ENCODE peak calls at places on chromosomes 2 and 18, in six cellular contexts. W, G, K, N, T and B are unnamed samples.

GRCh38 chr2:134124047-134124753 is 129.7 kb upstream of the MGAT5 start:
- DNase-seq in K (no peak), T (no peak), W (peak), N (peak), G (no peak), B (no peak)

GRCh38 chr2:234840336-234840735 is 111.5 kb upstream of the SH3BP4 start:
- DNase-seq in G (peak), T (peak), W (peak), K (peak), N (peak), B (peak)

GRCh38 chr2:160377204-160377995 is 116.2 kb downstream of the RBMS1 start:
- DNase-seq in T (no peak), G (no peak), N (no peak), K (peak), W (peak), B (no peak)

GRCh38 chr2:204663816-204664421 is 118.6 kb downstream of the PARD3B start:
- DNase-seq in G (no peak), K (no peak), W (no peak), T (no peak), N (no peak), B (no peak)

GRCh38 chr2:62270728-62271127 is 74.8 kb downstream of the B3GNT2 start:
- DNase-seq in G (no peak), N (peak), K (no peak), T (no peak), W (peak), B (no peak)

GRCh38 chr18:77071711-77072292 is 60.8 kb downstream of the MBP start:
- DNase-seq in T (no peak), G (no peak), K (no peak), N (peak), W (peak), B (no peak)

GRCh38 chr2:237290249-237290648 is 123.7 kb downstream of the COL6A3 start:
- DNase-seq in G (no peak), W (peak), T (no peak), N (peak), K (no peak), B (no peak)

GRCh38 chr2:124024491-124025348 is at the start of gene CNTNAP5:
- DNase-seq in G (peak), T (no peak), W (no peak), K (peak), N (peak), B (peak)

GRCh38 chr2:112645396-112646101 is at the start of gene SLC20A1:
- DNase-seq in T (peak), G (peak), W (peak), K (peak), N (peak), B (peak)

GRCh38 chr2:74374509-74375205 is 5.5 kb downstream of the DCTN1 start:
- DNase-seq in T (peak), W (peak), K (peak), N (peak), G (peak), B (peak)

GRCh38 chr2:69499242-69499641 is 62.0 kb upstream of the NFU1 start:
- DNase-seq in T (no peak), K (no peak), N (no peak), W (no peak), G (no peak), B (no peak)

GRCh38 chr2:121567957-121568409 is 37.3 kb downstream of the RNU4ATAC start:
- DNase-seq in T (no peak), K (no peak), W (peak), N (no peak), G (no peak), B (no peak)

GRCh38 chr2:184346338-184346862 is 251.9 kb upstream of the ZNF804A start:
- DNase-seq in T (no peak), N (no peak), W (no peak), K (no peak), G (no peak), B (no peak)

GRCh38 chr2:55618649-55619055 is 1.2 kb upstream of the PPP4R3B start:
- DNase-seq in T (no peak), W (peak), K (peak), G (peak), N (peak), B (peak)

GRCh38 chr2:119005081-119005480 is 63.1 kb downstream of the MARCO start:
- DNase-seq in K (no peak), T (no peak), G (no peak), W (no peak), N (no peak), B (no peak)

GRCh38 chr2:127675335-127676261 is at the start of gene LIMS2:
- DNase-seq in K (peak), W (peak), N (peak), T (no peak), G (no peak), B (peak)

GRCh38 chr2:202317080-202317859 is 51.7 kb downstream of the NOP58 start:
- DNase-seq in N (peak), G (no peak), T (no peak), W (peak), K (peak), B (no peak)

GRCh38 chr2:124309563-124310138 is 284.6 kb downstream of the CNTNAP5 start:
- DNase-seq in W (no peak), K (no peak), N (no peak), T (no peak), G (no peak), B (no peak)

GRCh38 chr2:221304916-221305315 is 267.2 kb downstream of the EPHA4 start:
- DNase-seq in W (no peak), N (no peak), K (no peak), T (no peak), G (no peak), B (no peak)

GRCh38 chr2:20672191-20672951 is 5.4 kb downstream of the GDF7 start:
- DNase-seq in K (peak), G (no peak), W (no peak), N (no peak), T (no peak), B (peak)

GRCh38 chr2:137963535-137964065 is 673 bp upstream of the HNMT start:
- DNase-seq in K (no peak), N (no peak), W (no peak), T (no peak), G (no peak), B (no peak)

GRCh38 chr2:240425236-240425615 is 10.2 kb upstream of the GPC1 start:
- DNase-seq in N (no peak), G (no peak), W (no peak), K (no peak), T (no peak), B (no peak)

GRCh38 chr18:48864876-48865275 is 85.9 kb downstream of the SMAD7 start:
- DNase-seq in G (no peak), K (no peak), N (no peak), T (no peak), W (no peak), B (no peak)

GRCh38 chr2:240356700-240357640 is 78.5 kb upstream of the GPC1 start:
- DNase-seq in K (no peak), N (no peak), W (no peak), G (no peak), T (no peak), B (no peak)

GRCh38 chr18:74562080-74562725 is 27.9 kb downstream of the CNDP1 start:
- DNase-seq in G (no peak), T (no peak), N (no peak), W (no peak), K (peak), B (no peak)

GRCh38 chr2:137659616-137660015 is 304.7 kb upstream of the HNMT start:
- DNase-seq in G (no peak), N (no peak), T (no peak), K (peak), W (no peak), B (no peak)

GRCh38 chr2:110865188-110865587 is 132.8 kb downstream of the ACOXL start:
- DNase-seq in G (no peak), W (peak), K (no peak), T (no peak), N (no peak), B (no peak)

GRCh38 chr2:177279847-177280246 is 15.3 kb upstream of the NFE2L2 start:
- DNase-seq in K (no peak), G (no peak), N (no peak), W (no peak), T (no peak), B (no peak)
- H3K23ac ChIP-seq in K (no peak), G (no peak), N (no peak), W (no peak), T (no peak), B (no peak)

DNA sequence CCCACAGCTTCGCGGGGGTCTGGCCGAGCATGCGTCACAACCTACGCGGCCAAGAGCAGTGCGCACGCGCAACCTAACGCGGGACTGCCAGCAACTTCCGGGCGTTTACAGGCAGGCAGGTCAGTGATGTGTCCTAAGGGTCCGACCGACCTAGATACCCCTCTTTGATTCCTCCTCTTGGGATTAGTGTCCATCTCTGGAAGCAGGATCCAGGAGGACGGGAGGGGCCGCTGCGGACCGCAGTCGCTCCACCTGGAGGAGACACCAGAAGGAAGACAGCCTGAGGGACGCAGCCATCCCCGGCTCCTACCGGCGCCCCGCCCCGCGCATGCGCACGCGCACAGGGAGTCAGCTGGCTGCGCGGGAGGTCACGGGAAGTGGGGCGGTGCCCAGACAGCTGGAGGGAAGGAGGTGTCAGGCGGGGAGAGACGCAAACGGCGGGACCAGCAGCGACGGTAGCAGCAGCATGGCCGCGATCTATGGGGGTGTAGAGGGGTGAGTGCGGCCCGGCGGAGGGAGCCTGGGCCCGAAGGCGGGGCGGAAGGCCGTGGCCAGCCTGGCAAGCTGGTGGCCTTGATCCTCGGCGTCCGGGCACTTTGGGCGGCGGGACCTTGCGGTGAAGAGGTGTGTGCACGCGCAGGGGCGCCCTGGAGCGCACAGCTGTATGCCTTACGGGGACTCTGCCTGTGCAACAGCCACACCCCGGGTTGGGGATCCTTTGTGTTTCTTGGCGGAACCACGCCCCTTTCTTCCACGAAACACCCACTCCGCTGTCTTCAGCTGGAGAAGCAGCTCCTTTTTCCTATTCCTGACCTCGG is at the start of gene NAGK:
- DNase-seq in G (peak), T (peak), N (peak), K (peak), W (peak), B (peak)
- H3K18ac ChIP-seq in G (peak), T (peak), N (peak), K (peak), W (peak), B (peak)

DNA sequence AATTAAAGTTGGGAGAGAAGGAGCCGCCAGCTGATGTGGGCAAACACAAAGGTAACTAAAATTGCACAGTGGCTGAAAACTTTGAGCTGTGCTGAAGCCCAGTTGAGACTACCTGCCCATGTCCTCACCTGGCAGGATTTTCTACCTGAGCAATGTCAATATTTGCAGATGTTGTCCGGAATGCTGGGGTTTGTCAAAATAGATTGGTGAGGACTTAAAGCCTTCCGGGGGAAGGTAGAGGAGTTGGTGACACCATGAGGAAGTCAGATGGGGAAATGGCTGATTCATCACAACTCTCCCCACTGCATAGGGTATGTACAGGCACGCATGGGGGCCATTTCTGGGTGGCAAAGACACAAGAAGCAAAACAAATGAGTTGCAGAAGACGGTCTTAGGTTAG is 114.9 kb downstream of the ALK start:
- DNase-seq in W (no peak), G (no peak), K (no peak), T (no peak), N (no peak), B (no peak)
- H3K23ac ChIP-seq in W (no peak), G (no peak), K (no peak), T (no peak), N (no peak), B (no peak)

GRCh38 chr18:33821503-33821902 is 243.5 kb downstream of the ASXL3 start:
- DNase-seq in N (peak), T (no peak), W (peak), K (no peak), G (no peak), B (no peak)

GRCh38 chr18:33817096-33817495 is 239.1 kb downstream of the ASXL3 start:
- DNase-seq in N (peak), W (peak), K (peak), G (no peak), T (peak), B (no peak)

GRCh38 chr18:33818145-33818544 is 240.1 kb downstream of the ASXL3 start:
- DNase-seq in N (no peak), G (no peak), K (no peak), T (no peak), W (no peak), B (no peak)

GRCh38 chr18:33826151-33826550 is 248.1 kb downstream of the ASXL3 start:
- DNase-seq in W (no peak), N (no peak), G (no peak), K (no peak), T (no peak), B (no peak)

GRCh38 chr18:33820517-33821368 is 242.7 kb downstream of the ASXL3 start:
- DNase-seq in N (no peak), K (peak), W (no peak), T (no peak), G (no peak), B (no peak)
- H3K18ac ChIP-seq in N (no peak), K (no peak), W (no peak), T (no peak), G (no peak), B (no peak)